ENCODE peak calls at places on chromosomes 16 and 17, in eight cellular contexts. One of them, this sample, is unnamed.

GRCh38 chr17:48542114-48542955 is 2.6 kb downstream of the HOXB2 start:
- DNase-seq in stimulated activated CD8-positive, alpha-beta memory T cell treated with anti-CD3 and anti-CD28 coated beads, Interleukin-2, amount 100 ng/mL, for 1 hour: no peak
- DNase-seq in T-helper 22 cell: no peak
- DNase-seq in GM12892: no peak
- DNase-seq in HTR-8/SVneo: no peak
- DNase-seq in heart left ventricle: no peak
- DNase-seq in activated CD4-positive, alpha-beta memory T cell treated with anti-CD3 and anti-CD28 coated beads, Interleukin-2, amount 10 ng/mL, durations not matched to agents 7 days and 5 days: peak
- DNase-seq in A549: no peak
- DNase-seq in this sample: no peak

GRCh38 chr17:57097832-57098421 is 12.9 kb downstream of the AKAP1 start:
- DNase-seq in heart left ventricle: no peak
- DNase-seq in stimulated activated CD8-positive, alpha-beta memory T cell treated with anti-CD3 and anti-CD28 coated beads, Interleukin-2, amount 100 ng/mL, for 1 hour: no peak
- DNase-seq in A549: no peak
- DNase-seq in T-helper 22 cell: no peak
- DNase-seq in activated CD4-positive, alpha-beta memory T cell treated with anti-CD3 and anti-CD28 coated beads, Interleukin-2, amount 10 ng/mL, durations not matched to agents 7 days and 5 days: no peak
- DNase-seq in HTR-8/SVneo: no peak
- DNase-seq in GM12892: no peak
- DNase-seq in this sample: no peak

GRCh38 chr17:74288785-74289184 is 14.8 kb downstream of the DNAI2 start:
- DNase-seq in activated CD4-positive, alpha-beta memory T cell treated with anti-CD3 and anti-CD28 coated beads, Interleukin-2, amount 10 ng/mL, durations not matched to agents 7 days and 5 days: no peak
- DNase-seq in heart left ventricle: no peak
- DNase-seq in stimulated activated CD8-positive, alpha-beta memory T cell treated with anti-CD3 and anti-CD28 coated beads, Interleukin-2, amount 100 ng/mL, for 1 hour: no peak
- DNase-seq in GM12892: no peak
- DNase-seq in A549: no peak
- DNase-seq in HTR-8/SVneo: no peak
- DNase-seq in T-helper 22 cell: no peak
- DNase-seq in this sample: no peak

GRCh38 chr17:74528491-74529199 is 2.6 kb downstream of the CD300LB start:
- DNase-seq in T-helper 22 cell: no peak
- DNase-seq in HTR-8/SVneo: no peak
- DNase-seq in GM12892: no peak
- DNase-seq in stimulated activated CD8-positive, alpha-beta memory T cell treated with anti-CD3 and anti-CD28 coated beads, Interleukin-2, amount 100 ng/mL, for 1 hour: no peak
- DNase-seq in heart left ventricle: no peak
- DNase-seq in activated CD4-positive, alpha-beta memory T cell treated with anti-CD3 and anti-CD28 coated beads, Interleukin-2, amount 10 ng/mL, durations not matched to agents 7 days and 5 days: no peak
- DNase-seq in A549: no peak
- DNase-seq in this sample: no peak

GRCh38 chr17:31803494-31804213 is 55.4 kb downstream of the COPRS start:
- DNase-seq in HTR-8/SVneo: no peak
- DNase-seq in T-helper 22 cell: no peak
- DNase-seq in stimulated activated CD8-positive, alpha-beta memory T cell treated with anti-CD3 and anti-CD28 coated beads, Interleukin-2, amount 100 ng/mL, for 1 hour: no peak
- DNase-seq in GM12892: no peak
- DNase-seq in heart left ventricle: no peak
- DNase-seq in A549: no peak
- DNase-seq in activated CD4-positive, alpha-beta memory T cell treated with anti-CD3 and anti-CD28 coated beads, Interleukin-2, amount 10 ng/mL, durations not matched to agents 7 days and 5 days: no peak
- DNase-seq in this sample: no peak

GRCh38 chr17:82056729-82057621 is 5.3 kb downstream of the GPS1 start:
- DNase-seq in heart left ventricle: peak
- DNase-seq in GM12892: no peak
- DNase-seq in T-helper 22 cell: no peak
- DNase-seq in HTR-8/SVneo: no peak
- DNase-seq in activated CD4-positive, alpha-beta memory T cell treated with anti-CD3 and anti-CD28 coated beads, Interleukin-2, amount 10 ng/mL, durations not matched to agents 7 days and 5 days: no peak
- DNase-seq in A549: no peak
- DNase-seq in stimulated activated CD8-positive, alpha-beta memory T cell treated with anti-CD3 and anti-CD28 coated beads, Interleukin-2, amount 100 ng/mL, for 1 hour: no peak
- DNase-seq in this sample: peak

GRCh38 chr16:3645504-3646347 is 8.8 kb upstream of the DNASE1 start:
- DNase-seq in A549: no peak
- DNase-seq in stimulated activated CD8-positive, alpha-beta memory T cell treated with anti-CD3 and anti-CD28 coated beads, Interleukin-2, amount 100 ng/mL, for 1 hour: no peak
- DNase-seq in activated CD4-positive, alpha-beta memory T cell treated with anti-CD3 and anti-CD28 coated beads, Interleukin-2, amount 10 ng/mL, durations not matched to agents 7 days and 5 days: peak
- DNase-seq in GM12892: no peak
- DNase-seq in heart left ventricle: no peak
- DNase-seq in HTR-8/SVneo: no peak
- DNase-seq in T-helper 22 cell: no peak
- DNase-seq in this sample: no peak

GRCh38 chr16:60755907-60756306 is 1280.3 kb downstream of the CDH8 start:
- DNase-seq in GM12892: no peak
- DNase-seq in stimulated activated CD8-positive, alpha-beta memory T cell treated with anti-CD3 and anti-CD28 coated beads, Interleukin-2, amount 100 ng/mL, for 1 hour: no peak
- DNase-seq in heart left ventricle: no peak
- DNase-seq in A549: no peak
- DNase-seq in activated CD4-positive, alpha-beta memory T cell treated with anti-CD3 and anti-CD28 coated beads, Interleukin-2, amount 10 ng/mL, durations not matched to agents 7 days and 5 days: no peak
- DNase-seq in T-helper 22 cell: no peak
- DNase-seq in HTR-8/SVneo: no peak
- DNase-seq in this sample: no peak

GRCh38 chr16:53892155-53892554 is 188.2 kb downstream of the FTO start:
- DNase-seq in heart left ventricle: no peak
- DNase-seq in stimulated activated CD8-positive, alpha-beta memory T cell treated with anti-CD3 and anti-CD28 coated beads, Interleukin-2, amount 100 ng/mL, for 1 hour: peak
- DNase-seq in A549: peak
- DNase-seq in GM12892: no peak
- DNase-seq in activated CD4-positive, alpha-beta memory T cell treated with anti-CD3 and anti-CD28 coated beads, Interleukin-2, amount 10 ng/mL, durations not matched to agents 7 days and 5 days: peak
- DNase-seq in HTR-8/SVneo: peak
- DNase-seq in T-helper 22 cell: no peak
- DNase-seq in this sample: peak

GRCh38 chr16:1287982-1288670 is 21.3 kb upstream of the UBE2I start:
- DNase-seq in GM12892: no peak
- DNase-seq in A549: no peak
- DNase-seq in activated CD4-positive, alpha-beta memory T cell treated with anti-CD3 and anti-CD28 coated beads, Interleukin-2, amount 10 ng/mL, durations not matched to agents 7 days and 5 days: no peak
- DNase-seq in T-helper 22 cell: no peak
- DNase-seq in HTR-8/SVneo: no peak
- DNase-seq in heart left ventricle: peak
- DNase-seq in stimulated activated CD8-positive, alpha-beta memory T cell treated with anti-CD3 and anti-CD28 coated beads, Interleukin-2, amount 100 ng/mL, for 1 hour: no peak
- DNase-seq in this sample: no peak

GRCh38 chr17:42286411-42287295 is 1.6 kb upstream of the STAT5A start:
- DNase-seq in HTR-8/SVneo: no peak
- DNase-seq in GM12892: no peak
- DNase-seq in A549: no peak
- DNase-seq in heart left ventricle: no peak
- DNase-seq in activated CD4-positive, alpha-beta memory T cell treated with anti-CD3 and anti-CD28 coated beads, Interleukin-2, amount 10 ng/mL, durations not matched to agents 7 days and 5 days: no peak
- DNase-seq in T-helper 22 cell: no peak
- DNase-seq in stimulated activated CD8-positive, alpha-beta memory T cell treated with anti-CD3 and anti-CD28 coated beads, Interleukin-2, amount 100 ng/mL, for 1 hour: no peak
- DNase-seq in this sample: no peak

GRCh38 chr17:34607917-34608316 is 28.5 kb downstream of the TMEM132E start:
- DNase-seq in A549: no peak
- DNase-seq in HTR-8/SVneo: no peak
- DNase-seq in GM12892: no peak
- DNase-seq in T-helper 22 cell: no peak
- DNase-seq in heart left ventricle: no peak
- DNase-seq in stimulated activated CD8-positive, alpha-beta memory T cell treated with anti-CD3 and anti-CD28 coated beads, Interleukin-2, amount 100 ng/mL, for 1 hour: no peak
- DNase-seq in activated CD4-positive, alpha-beta memory T cell treated with anti-CD3 and anti-CD28 coated beads, Interleukin-2, amount 10 ng/mL, durations not matched to agents 7 days and 5 days: no peak
- DNase-seq in this sample: no peak

GRCh38 chr17:74429604-74430384 is 2.1 kb upstream of the GPRC5C start:
- DNase-seq in GM12892: no peak
- DNase-seq in A549: no peak
- DNase-seq in HTR-8/SVneo: no peak
- DNase-seq in activated CD4-positive, alpha-beta memory T cell treated with anti-CD3 and anti-CD28 coated beads, Interleukin-2, amount 10 ng/mL, durations not matched to agents 7 days and 5 days: no peak
- DNase-seq in heart left ventricle: no peak
- DNase-seq in stimulated activated CD8-positive, alpha-beta memory T cell treated with anti-CD3 and anti-CD28 coated beads, Interleukin-2, amount 100 ng/mL, for 1 hour: no peak
- DNase-seq in T-helper 22 cell: no peak
- DNase-seq in this sample: no peak

GRCh38 chr17:9434502-9435113 is 141.0 kb downstream of the STX8 start:
- DNase-seq in heart left ventricle: no peak
- DNase-seq in T-helper 22 cell: no peak
- DNase-seq in A549: no peak
- DNase-seq in stimulated activated CD8-positive, alpha-beta memory T cell treated with anti-CD3 and anti-CD28 coated beads, Interleukin-2, amount 100 ng/mL, for 1 hour: no peak
- DNase-seq in activated CD4-positive, alpha-beta memory T cell treated with anti-CD3 and anti-CD28 coated beads, Interleukin-2, amount 10 ng/mL, durations not matched to agents 7 days and 5 days: no peak
- DNase-seq in GM12892: no peak
- DNase-seq in HTR-8/SVneo: no peak
- DNase-seq in this sample: no peak

GRCh38 chr17:70736375-70736957 is 567.1 kb downstream of the KCNJ2 start:
- DNase-seq in heart left ventricle: no peak
- DNase-seq in stimulated activated CD8-positive, alpha-beta memory T cell treated with anti-CD3 and anti-CD28 coated beads, Interleukin-2, amount 100 ng/mL, for 1 hour: no peak
- DNase-seq in T-helper 22 cell: no peak
- DNase-seq in activated CD4-positive, alpha-beta memory T cell treated with anti-CD3 and anti-CD28 coated beads, Interleukin-2, amount 10 ng/mL, durations not matched to agents 7 days and 5 days: no peak
- DNase-seq in GM12892: no peak
- DNase-seq in HTR-8/SVneo: no peak
- DNase-seq in A549: no peak
- DNase-seq in this sample: no peak

GRCh38 chr16:6105115-6105514 is 1007.5 kb upstream of the EEF2KMT start:
- DNase-seq in T-helper 22 cell: no peak
- DNase-seq in HTR-8/SVneo: no peak
- DNase-seq in activated CD4-positive, alpha-beta memory T cell treated with anti-CD3 and anti-CD28 coated beads, Interleukin-2, amount 10 ng/mL, durations not matched to agents 7 days and 5 days: no peak
- DNase-seq in heart left ventricle: no peak
- DNase-seq in GM12892: no peak
- DNase-seq in stimulated activated CD8-positive, alpha-beta memory T cell treated with anti-CD3 and anti-CD28 coated beads, Interleukin-2, amount 100 ng/mL, for 1 hour: no peak
- DNase-seq in A549: no peak
- DNase-seq in this sample: no peak

GRCh38 chr17:74110467-74110866 is 93.0 kb upstream of the RPL38 start:
- DNase-seq in heart left ventricle: no peak
- DNase-seq in T-helper 22 cell: no peak
- DNase-seq in HTR-8/SVneo: no peak
- DNase-seq in GM12892: no peak
- DNase-seq in A549: no peak
- DNase-seq in activated CD4-positive, alpha-beta memory T cell treated with anti-CD3 and anti-CD28 coated beads, Interleukin-2, amount 10 ng/mL, durations not matched to agents 7 days and 5 days: no peak
- DNase-seq in stimulated activated CD8-positive, alpha-beta memory T cell treated with anti-CD3 and anti-CD28 coated beads, Interleukin-2, amount 100 ng/mL, for 1 hour: no peak
- DNase-seq in this sample: no peak

GRCh38 chr16:82732461-82732860 is 105.7 kb downstream of the CDH13 start:
- DNase-seq in GM12892: no peak
- DNase-seq in heart left ventricle: no peak
- DNase-seq in HTR-8/SVneo: no peak
- DNase-seq in T-helper 22 cell: no peak
- DNase-seq in A549: no peak
- DNase-seq in activated CD4-positive, alpha-beta memory T cell treated with anti-CD3 and anti-CD28 coated beads, Interleukin-2, amount 10 ng/mL, durations not matched to agents 7 days and 5 days: no peak
- DNase-seq in stimulated activated CD8-positive, alpha-beta memory T cell treated with anti-CD3 and anti-CD28 coated beads, Interleukin-2, amount 100 ng/mL, for 1 hour: no peak
- DNase-seq in this sample: no peak

GRCh38 chr16:47584464-47585225 is 123.5 kb downstream of the PHKB start:
- DNase-seq in T-helper 22 cell: no peak
- DNase-seq in stimulated activated CD8-positive, alpha-beta memory T cell treated with anti-CD3 and anti-CD28 coated beads, Interleukin-2, amount 100 ng/mL, for 1 hour: no peak
- DNase-seq in activated CD4-positive, alpha-beta memory T cell treated with anti-CD3 and anti-CD28 coated beads, Interleukin-2, amount 10 ng/mL, durations not matched to agents 7 days and 5 days: no peak
- DNase-seq in HTR-8/SVneo: no peak
- DNase-seq in GM12892: no peak
- DNase-seq in A549: no peak
- DNase-seq in heart left ventricle: no peak
- DNase-seq in this sample: no peak

GRCh38 chr17:29883497-29883896 is 46.5 kb downstream of the SSH2 start:
- DNase-seq in T-helper 22 cell: no peak
- DNase-seq in heart left ventricle: no peak
- DNase-seq in GM12892: no peak
- DNase-seq in HTR-8/SVneo: no peak
- DNase-seq in stimulated activated CD8-positive, alpha-beta memory T cell treated with anti-CD3 and anti-CD28 coated beads, Interleukin-2, amount 100 ng/mL, for 1 hour: no peak
- DNase-seq in A549: no peak
- DNase-seq in activated CD4-positive, alpha-beta memory T cell treated with anti-CD3 and anti-CD28 coated beads, Interleukin-2, amount 10 ng/mL, durations not matched to agents 7 days and 5 days: no peak
- DNase-seq in this sample: no peak